ENCODE peak calls at places on chromosomes 12 and 14, in five cellular contexts. One of them, this sample, is unnamed.

GRCh38 chr12:6827982-6828670 is at the start of gene P3H3:
- DNase-seq in ovary: peak; percentile 73
- DNase-seq in suprapubic skin: no peak
- DNase-seq in tibial nerve: no peak
- DNase-seq in GM12878: no peak
- DNase-seq in this sample: no peak

GRCh38 chr14:61511558-61511924 is 183.8 kb upstream of the HIF1A start:
- DNase-seq in ovary: no peak
- DNase-seq in suprapubic skin: no peak
- DNase-seq in tibial nerve: no peak
- DNase-seq in GM12878: no peak
- DNase-seq in this sample: no peak

GRCh38 chr12:8088574-8088973 is 6.5 kb downstream of the NECAP1 start:
- DNase-seq in ovary: no peak
- DNase-seq in suprapubic skin: no peak
- DNase-seq in tibial nerve: no peak
- DNase-seq in GM12878: no peak
- DNase-seq in this sample: peak; percentile 26

GRCh38 chr14:74739293-74740030 is 23.7 kb upstream of the YLPM1 start:
- DNase-seq in ovary: no peak
- DNase-seq in suprapubic skin: no peak
- DNase-seq in tibial nerve: no peak
- DNase-seq in GM12878: no peak
- DNase-seq in this sample: no peak

GRCh38 chr12:92786045-92786444 is 83.3 kb downstream of the PLEKHG7 start:
- DNase-seq in ovary: no peak
- DNase-seq in suprapubic skin: no peak
- DNase-seq in tibial nerve: no peak
- DNase-seq in GM12878: no peak
- DNase-seq in this sample: no peak

GRCh38 chr12:54016478-54016964 is 7.7 kb downstream of the HOXC8 start:
- DNase-seq in ovary: no peak
- DNase-seq in suprapubic skin: no peak
- DNase-seq in tibial nerve: no peak
- DNase-seq in GM12878: no peak
- DNase-seq in this sample: no peak

GRCh38 chr12:52213541-52214420 is 19.3 kb upstream of the KRT7 start:
- DNase-seq in ovary: peak; percentile 69
- DNase-seq in suprapubic skin: no peak
- DNase-seq in tibial nerve: peak; percentile 70
- DNase-seq in GM12878: no peak
- DNase-seq in this sample: peak; percentile 80

GRCh38 chr14:39265741-39266588 is 32.2 kb downstream of the MIA2 start:
- DNase-seq in ovary: no peak
- DNase-seq in suprapubic skin: no peak
- DNase-seq in tibial nerve: peak; percentile 41
- DNase-seq in GM12878: no peak
- DNase-seq in this sample: no peak

GRCh38 chr12:51218607-51219161 is 822 bp upstream of the POU6F1 start:
- DNase-seq in ovary: peak; percentile 50
- DNase-seq in suprapubic skin: no peak
- DNase-seq in tibial nerve: no peak
- DNase-seq in GM12878: no peak
- DNase-seq in this sample: no peak

GRCh38 chr12:17503742-17504141 is 586.3 kb downstream of the RERGL start:
- DNase-seq in ovary: no peak
- DNase-seq in suprapubic skin: no peak
- DNase-seq in tibial nerve: no peak
- DNase-seq in GM12878: no peak
- DNase-seq in this sample: no peak
- TF ChIP-seq EP300 in ovary: no peak
- TF ChIP-seq EP300 in suprapubic skin: no peak
- TF ChIP-seq EP300 in tibial nerve: no peak
- TF ChIP-seq EP300 in GM12878: no peak
- TF ChIP-seq EP300 in this sample: no peak

GRCh38 chr12:3294481-3294911 is 196.5 kb upstream of the PRMT8 start:
- DNase-seq in ovary: no peak
- DNase-seq in suprapubic skin: no peak
- DNase-seq in tibial nerve: no peak
- DNase-seq in GM12878: no peak
- DNase-seq in this sample: no peak

GRCh38 chr12:3295225-3295624 is 195.8 kb upstream of the PRMT8 start:
- DNase-seq in ovary: no peak
- DNase-seq in suprapubic skin: no peak
- DNase-seq in tibial nerve: no peak
- DNase-seq in GM12878: no peak
- DNase-seq in this sample: no peak

GRCh38 chr12:3291939-3292338 is 199.1 kb upstream of the PRMT8 start:
- DNase-seq in ovary: no peak
- DNase-seq in suprapubic skin: no peak
- DNase-seq in tibial nerve: no peak
- DNase-seq in GM12878: no peak
- DNase-seq in this sample: no peak

GRCh38 chr12:3293013-3293412 is 198.0 kb upstream of the PRMT8 start:
- DNase-seq in ovary: no peak
- DNase-seq in suprapubic skin: no peak
- DNase-seq in tibial nerve: no peak
- DNase-seq in GM12878: no peak
- DNase-seq in this sample: no peak

GRCh38 chr12:3293446-3294161 is 197.4 kb upstream of the PRMT8 start:
- DNase-seq in ovary: no peak
- DNase-seq in suprapubic skin: no peak
- DNase-seq in tibial nerve: no peak
- DNase-seq in GM12878: no peak
- DNase-seq in this sample: no peak
- H3K27me3 ChIP-seq in ovary: no peaks in the 10 kb centered on the region
- H3K27me3 ChIP-seq in suprapubic skin: no peaks in the 10 kb centered on the region
- H3K27me3 ChIP-seq in tibial nerve: no peaks in the 10 kb centered on the region
- H3K27me3 ChIP-seq in GM12878: peaks cover 8% of the 10 kb centered on the region
- H3K27me3 ChIP-seq in this sample: peaks cover 8% of the 10 kb centered on the region

GRCh38 chr12:34188974-34189373 is 166.7 kb downstream of the ALG10 start:
- DNase-seq in ovary: no peak
- DNase-seq in suprapubic skin: no peak
- DNase-seq in tibial nerve: no peak
- DNase-seq in GM12878: no peak
- DNase-seq in this sample: no peak

GRCh38 chr12:34186492-34186891 is 164.2 kb downstream of the ALG10 start:
- DNase-seq in ovary: no peak
- DNase-seq in suprapubic skin: no peak
- DNase-seq in tibial nerve: no peak
- DNase-seq in GM12878: no peak
- DNase-seq in this sample: no peak

GRCh38 chr12:34190054-34190453 is 167.8 kb downstream of the ALG10 start:
- DNase-seq in ovary: no peak
- DNase-seq in suprapubic skin: no peak
- DNase-seq in tibial nerve: no peak
- DNase-seq in GM12878: no peak
- DNase-seq in this sample: no peak
- H3K9me3 ChIP-seq in ovary: no peaks in the 10 kb centered on the region
- H3K9me3 ChIP-seq in suprapubic skin: no peaks in the 10 kb centered on the region
- H3K9me3 ChIP-seq in tibial nerve: no peaks in the 10 kb centered on the region
- H3K9me3 ChIP-seq in GM12878: no peaks in the 10 kb centered on the region
- H3K9me3 ChIP-seq in this sample: no peaks in the 10 kb centered on the region

GRCh38 chr14:34222122-34222521 is 239.9 kb downstream of the SPTSSA start:
- DNase-seq in ovary: no peak
- DNase-seq in suprapubic skin: no peak
- DNase-seq in tibial nerve: no peak
- DNase-seq in GM12878: no peak
- DNase-seq in this sample: no peak

GRCh38 chr14:34219661-34220060 is 242.4 kb downstream of the SPTSSA start:
- DNase-seq in ovary: no peak
- DNase-seq in suprapubic skin: no peak
- DNase-seq in tibial nerve: no peak
- DNase-seq in GM12878: no peak
- DNase-seq in this sample: no peak

GRCh38 chr14:34220921-34221320 is 241.1 kb downstream of the SPTSSA start:
- DNase-seq in ovary: no peak
- DNase-seq in suprapubic skin: no peak
- DNase-seq in tibial nerve: no peak
- DNase-seq in GM12878: peak; percentile 40
- DNase-seq in this sample: no peak

GRCh38 chr14:34220311-34220710 is 241.7 kb downstream of the SPTSSA start:
- DNase-seq in ovary: no peak
- DNase-seq in suprapubic skin: no peak
- DNase-seq in tibial nerve: no peak
- DNase-seq in GM12878: no peak
- DNase-seq in this sample: no peak

GRCh38 chr14:34218866-34219265 is 243.2 kb downstream of the SPTSSA start:
- DNase-seq in ovary: no peak
- DNase-seq in suprapubic skin: no peak
- DNase-seq in tibial nerve: no peak
- DNase-seq in GM12878: no peak
- DNase-seq in this sample: no peak
- TF ChIP-seq EP300 in ovary: no peak
- TF ChIP-seq EP300 in suprapubic skin: no peak
- TF ChIP-seq EP300 in tibial nerve: no peak
- TF ChIP-seq EP300 in GM12878: no peak
- TF ChIP-seq EP300 in this sample: no peak

DNA sequence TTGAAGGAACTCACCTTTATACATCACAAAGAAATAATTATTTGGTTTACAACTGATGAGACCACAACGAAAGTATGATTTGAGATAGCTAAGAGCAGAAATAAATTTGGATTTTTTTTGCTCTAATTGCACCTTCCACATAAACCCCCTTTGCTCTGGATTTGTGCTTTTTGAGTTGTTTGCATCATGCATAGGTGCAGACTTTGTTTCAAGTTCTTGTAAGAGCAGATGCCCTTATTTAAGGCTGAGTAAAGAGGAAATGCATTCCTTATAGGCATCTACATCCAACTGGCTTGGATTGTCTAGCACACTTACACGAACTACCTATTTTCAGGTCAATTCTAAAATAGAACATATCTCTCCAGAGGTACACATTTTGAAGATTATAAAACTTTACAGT is 6.6 kb upstream of the CCND2 start:
- DNase-seq in ovary: no peak
- DNase-seq in suprapubic skin: no peak
- DNase-seq in tibial nerve: no peak
- DNase-seq in GM12878: no peak
- DNase-seq in this sample: no peak
- H3K27me3 ChIP-seq in ovary: no peaks in the 10 kb centered on the region
- H3K27me3 ChIP-seq in suprapubic skin: peaks cover 69% of the 10 kb centered on the region
- H3K27me3 ChIP-seq in tibial nerve: no peaks in the 10 kb centered on the region
- H3K27me3 ChIP-seq in GM12878: no peaks in the 10 kb centered on the region
- H3K27me3 ChIP-seq in this sample: peaks cover 8% of the 10 kb centered on the region

GRCh38 chr14:29682789-29683188 is 244.9 kb downstream of the PRKD1 start:
- DNase-seq in ovary: no peak
- DNase-seq in suprapubic skin: no peak
- DNase-seq in tibial nerve: no peak
- DNase-seq in GM12878: no peak
- DNase-seq in this sample: no peak
- H3K9me3 ChIP-seq in ovary: no peaks in the 10 kb centered on the region
- H3K9me3 ChIP-seq in suprapubic skin: no peaks in the 10 kb centered on the region
- H3K9me3 ChIP-seq in tibial nerve: no peaks in the 10 kb centered on the region
- H3K9me3 ChIP-seq in GM12878: no peaks in the 10 kb centered on the region
- H3K9me3 ChIP-seq in this sample: no peaks in the 10 kb centered on the region